ENCODE peak calls at places on chromosomes 7 and 10, in nine cellular contexts. One of them, this sample, is unnamed.
A peak's percentile ranks its signal among the peaks of the same experiment; 100 is the strongest.

GRCh38 chr10:84267503-84268126 is 22.8 kb downstream of the RGR start:
- DNase-seq in CD8-positive, alpha-beta T cell: peak; percentile 68
- DNase-seq in SK-MEL-5: peak; percentile 61
- DNase-seq in esophagus muscularis mucosa: no peak
- DNase-seq in iris pigment epithelial cell: peak; percentile 70
- DNase-seq in HEK293T: peak; percentile 49
- DNase-seq in nucleus accumbens: peak; percentile 15
- DNase-seq in HT-29: peak; percentile 52
- DNase-seq in stimulated activated CD4-positive, alpha-beta T cell treated with anti-CD3 and anti-CD28 coated beads, Interleukin-4, amount 100 ng/mL, for 4 hours: peak; percentile 32
- DNase-seq in this sample: peak; percentile 91

GRCh38 chr10:98980353-98980752 is 255.3 kb downstream of the HPSE2 start:
- DNase-seq in CD8-positive, alpha-beta T cell: no peak
- DNase-seq in SK-MEL-5: no peak
- DNase-seq in esophagus muscularis mucosa: no peak
- DNase-seq in iris pigment epithelial cell: no peak
- DNase-seq in HEK293T: no peak
- DNase-seq in nucleus accumbens: no peak
- DNase-seq in HT-29: no peak
- DNase-seq in stimulated activated CD4-positive, alpha-beta T cell treated with anti-CD3 and anti-CD28 coated beads, Interleukin-4, amount 100 ng/mL, for 4 hours: no peak
- DNase-seq in this sample: no peak

GRCh38 chr7:80981405-80981804 is 62.6 kb upstream of the SEMA3C start:
- DNase-seq in CD8-positive, alpha-beta T cell: no peak
- DNase-seq in SK-MEL-5: no peak
- DNase-seq in esophagus muscularis mucosa: no peak
- DNase-seq in iris pigment epithelial cell: peak; percentile 5
- DNase-seq in HEK293T: no peak
- DNase-seq in nucleus accumbens: no peak
- DNase-seq in HT-29: no peak
- DNase-seq in stimulated activated CD4-positive, alpha-beta T cell treated with anti-CD3 and anti-CD28 coated beads, Interleukin-4, amount 100 ng/mL, for 4 hours: no peak
- DNase-seq in this sample: no peak

GRCh38 chr10:87060280-87060928 is 34.2 kb downstream of the GLUD1 start:
- DNase-seq in CD8-positive, alpha-beta T cell: no peak
- DNase-seq in SK-MEL-5: no peak
- DNase-seq in esophagus muscularis mucosa: no peak
- DNase-seq in iris pigment epithelial cell: no peak
- DNase-seq in HEK293T: no peak
- DNase-seq in nucleus accumbens: no peak
- DNase-seq in HT-29: no peak
- DNase-seq in stimulated activated CD4-positive, alpha-beta T cell treated with anti-CD3 and anti-CD28 coated beads, Interleukin-4, amount 100 ng/mL, for 4 hours: no peak
- DNase-seq in this sample: no peak

GRCh38 chr10:4662576-4663161 is 163.3 kb upstream of the AKR1E2 start:
- DNase-seq in CD8-positive, alpha-beta T cell: no peak
- DNase-seq in SK-MEL-5: peak; percentile 66
- DNase-seq in esophagus muscularis mucosa: no peak
- DNase-seq in iris pigment epithelial cell: no peak
- DNase-seq in HEK293T: no peak
- DNase-seq in nucleus accumbens: no peak
- DNase-seq in HT-29: peak; percentile 82
- DNase-seq in stimulated activated CD4-positive, alpha-beta T cell treated with anti-CD3 and anti-CD28 coated beads, Interleukin-4, amount 100 ng/mL, for 4 hours: no peak
- DNase-seq in this sample: no peak

GRCh38 chr7:91850455-91850854 is 30.0 kb downstream of the MTERF1 start:
- DNase-seq in CD8-positive, alpha-beta T cell: no peak
- DNase-seq in SK-MEL-5: no peak
- DNase-seq in esophagus muscularis mucosa: no peak
- DNase-seq in iris pigment epithelial cell: peak; percentile 63
- DNase-seq in HEK293T: no peak
- DNase-seq in nucleus accumbens: no peak
- DNase-seq in HT-29: no peak
- DNase-seq in stimulated activated CD4-positive, alpha-beta T cell treated with anti-CD3 and anti-CD28 coated beads, Interleukin-4, amount 100 ng/mL, for 4 hours: no peak
- DNase-seq in this sample: no peak

GRCh38 chr10:77746313-77746712 is 108.7 kb upstream of the KCNMA1 start:
- DNase-seq in CD8-positive, alpha-beta T cell: no peak
- DNase-seq in SK-MEL-5: no peak
- DNase-seq in esophagus muscularis mucosa: no peak
- DNase-seq in iris pigment epithelial cell: peak; percentile 85
- DNase-seq in HEK293T: no peak
- DNase-seq in nucleus accumbens: no peak
- DNase-seq in HT-29: no peak
- DNase-seq in stimulated activated CD4-positive, alpha-beta T cell treated with anti-CD3 and anti-CD28 coated beads, Interleukin-4, amount 100 ng/mL, for 4 hours: no peak
- DNase-seq in this sample: no peak

GRCh38 chr10:88617772-88618300 is 31.3 kb downstream of the LIPJ start:
- DNase-seq in CD8-positive, alpha-beta T cell: no peak
- DNase-seq in SK-MEL-5: no peak
- DNase-seq in esophagus muscularis mucosa: no peak
- DNase-seq in iris pigment epithelial cell: no peak
- DNase-seq in HEK293T: no peak
- DNase-seq in nucleus accumbens: no peak
- DNase-seq in HT-29: no peak
- DNase-seq in stimulated activated CD4-positive, alpha-beta T cell treated with anti-CD3 and anti-CD28 coated beads, Interleukin-4, amount 100 ng/mL, for 4 hours: no peak
- DNase-seq in this sample: no peak

GRCh38 chr7:55163733-55164132 is 144.9 kb downstream of the EGFR start:
- DNase-seq in CD8-positive, alpha-beta T cell: no peak
- DNase-seq in SK-MEL-5: no peak
- DNase-seq in esophagus muscularis mucosa: no peak
- DNase-seq in iris pigment epithelial cell: no peak
- DNase-seq in HEK293T: no peak
- DNase-seq in nucleus accumbens: no peak
- DNase-seq in HT-29: no peak
- DNase-seq in stimulated activated CD4-positive, alpha-beta T cell treated with anti-CD3 and anti-CD28 coated beads, Interleukin-4, amount 100 ng/mL, for 4 hours: no peak
- DNase-seq in this sample: no peak

GRCh38 chr7:1569016-1569415 is 816 bp downstream of the PSMG3 start:
- DNase-seq in CD8-positive, alpha-beta T cell: peak; percentile 40
- DNase-seq in SK-MEL-5: peak; percentile 85
- DNase-seq in esophagus muscularis mucosa: no peak
- DNase-seq in iris pigment epithelial cell: peak; percentile 68
- DNase-seq in HEK293T: no peak
- DNase-seq in nucleus accumbens: no peak
- DNase-seq in HT-29: no peak
- DNase-seq in stimulated activated CD4-positive, alpha-beta T cell treated with anti-CD3 and anti-CD28 coated beads, Interleukin-4, amount 100 ng/mL, for 4 hours: no peak
- DNase-seq in this sample: no peak

GRCh38 chr10:78776746-78777145 is 292.0 kb upstream of the ZMIZ1 start:
- DNase-seq in CD8-positive, alpha-beta T cell: no peak
- DNase-seq in SK-MEL-5: no peak
- DNase-seq in esophagus muscularis mucosa: no peak
- DNase-seq in iris pigment epithelial cell: no peak
- DNase-seq in HEK293T: no peak
- DNase-seq in nucleus accumbens: no peak
- DNase-seq in HT-29: no peak
- DNase-seq in stimulated activated CD4-positive, alpha-beta T cell treated with anti-CD3 and anti-CD28 coated beads, Interleukin-4, amount 100 ng/mL, for 4 hours: no peak
- DNase-seq in this sample: peak; percentile 24

GRCh38 chr7:157807510-157807909 is 470.7 kb downstream of the DNAJB6 start:
- DNase-seq in CD8-positive, alpha-beta T cell: no peak
- DNase-seq in SK-MEL-5: no peak
- DNase-seq in esophagus muscularis mucosa: no peak
- DNase-seq in iris pigment epithelial cell: peak; percentile 45
- DNase-seq in HEK293T: no peak
- DNase-seq in nucleus accumbens: no peak
- DNase-seq in HT-29: no peak
- DNase-seq in stimulated activated CD4-positive, alpha-beta T cell treated with anti-CD3 and anti-CD28 coated beads, Interleukin-4, amount 100 ng/mL, for 4 hours: no peak
- DNase-seq in this sample: peak; percentile 68

GRCh38 chr10:128024426-128024825 is 101.8 kb downstream of the MKI67 start:
- DNase-seq in CD8-positive, alpha-beta T cell: no peak
- DNase-seq in SK-MEL-5: no peak
- DNase-seq in esophagus muscularis mucosa: no peak
- DNase-seq in iris pigment epithelial cell: no peak
- DNase-seq in HEK293T: no peak
- DNase-seq in nucleus accumbens: no peak
- DNase-seq in HT-29: no peak
- DNase-seq in stimulated activated CD4-positive, alpha-beta T cell treated with anti-CD3 and anti-CD28 coated beads, Interleukin-4, amount 100 ng/mL, for 4 hours: no peak
- DNase-seq in this sample: no peak

GRCh38 chr10:84329094-84329611 is 764 bp downstream of the CCSER2 start:
- DNase-seq in CD8-positive, alpha-beta T cell: peak; percentile 70
- DNase-seq in SK-MEL-5: peak; percentile 49
- DNase-seq in esophagus muscularis mucosa: no peak
- DNase-seq in iris pigment epithelial cell: peak; percentile 77
- DNase-seq in HEK293T: peak; percentile 42
- DNase-seq in nucleus accumbens: no peak
- DNase-seq in HT-29: peak; percentile 42
- DNase-seq in stimulated activated CD4-positive, alpha-beta T cell treated with anti-CD3 and anti-CD28 coated beads, Interleukin-4, amount 100 ng/mL, for 4 hours: peak; percentile 77
- DNase-seq in this sample: peak; percentile 74

GRCh38 chr10:123480344-123480743 is 185.8 kb upstream of the GPR26 start:
- DNase-seq in CD8-positive, alpha-beta T cell: no peak
- DNase-seq in SK-MEL-5: no peak
- DNase-seq in esophagus muscularis mucosa: no peak
- DNase-seq in iris pigment epithelial cell: no peak
- DNase-seq in HEK293T: no peak
- DNase-seq in nucleus accumbens: no peak
- DNase-seq in HT-29: no peak
- DNase-seq in stimulated activated CD4-positive, alpha-beta T cell treated with anti-CD3 and anti-CD28 coated beads, Interleukin-4, amount 100 ng/mL, for 4 hours: no peak
- DNase-seq in this sample: no peak

GRCh38 chr7:46139079-46139478 is 218.0 kb upstream of the IGFBP3 start:
- DNase-seq in CD8-positive, alpha-beta T cell: no peak
- DNase-seq in SK-MEL-5: no peak
- DNase-seq in esophagus muscularis mucosa: no peak
- DNase-seq in iris pigment epithelial cell: peak; percentile 95
- DNase-seq in HEK293T: no peak
- DNase-seq in nucleus accumbens: no peak
- DNase-seq in HT-29: no peak
- DNase-seq in stimulated activated CD4-positive, alpha-beta T cell treated with anti-CD3 and anti-CD28 coated beads, Interleukin-4, amount 100 ng/mL, for 4 hours: no peak
- DNase-seq in this sample: no peak

GRCh38 chr10:13001041-13001886 is at the start of gene CCDC3:
- DNase-seq in CD8-positive, alpha-beta T cell: no peak
- DNase-seq in SK-MEL-5: no peak
- DNase-seq in esophagus muscularis mucosa: no peak
- DNase-seq in iris pigment epithelial cell: no peak
- DNase-seq in HEK293T: peak; percentile 66
- DNase-seq in nucleus accumbens: no peak
- DNase-seq in HT-29: no peak
- DNase-seq in stimulated activated CD4-positive, alpha-beta T cell treated with anti-CD3 and anti-CD28 coated beads, Interleukin-4, amount 100 ng/mL, for 4 hours: no peak
- DNase-seq in this sample: peak; percentile 87

This sample was measured in endodermal cell.